ENCODE peak calls at places on chromosomes 16 and 17, in four cellular contexts. L, H, I and R are unnamed samples. For H3K4me1, the result is how much of the 10 kb centered on the place peaks cover.

GRCh38 chr16:8403978-8404738 is 186.2 kb downstream of the TMEM114 start:
- DNase-seq in L (no peak), H (no peak), I (no peak), R (no peak)

GRCh38 chr16:84841787-84842300 is 22.1 kb downstream of the CRISPLD2 start:
- DNase-seq in H (no peak), I (no peak), L (no peak), R (no peak)

GRCh38 chr16:28092721-28093382 is 29.3 kb upstream of the GSG1L start:
- DNase-seq in L (no peak), I (no peak), H (no peak), R (no peak)

GRCh38 chr16:72886366-72886974 is 161.5 kb downstream of the ZFHX3 start:
- DNase-seq in L (no peak), H (no peak), I (no peak), R (no peak)

GRCh38 chr16:83954577-83955016 is 1.6 kb downstream of the OSGIN1 start:
- DNase-seq in I (no peak), H (peak), L (peak), R (peak)

GRCh38 chr16:19410435-19411153 is 7.1 kb upstream of the TMC5 start:
- DNase-seq in H (no peak), I (no peak), L (peak), R (peak)

GRCh38 chr17:13746379-13746778 is 144.7 kb upstream of the HS3ST3A1 start:
- DNase-seq in L (no peak), I (no peak), H (no peak), R (no peak)

GRCh38 chr16:65679785-65680184 is 557.9 kb upstream of the CDH11 start:
- DNase-seq in I (no peak), L (no peak), H (no peak), R (no peak)

GRCh38 chr17:57442914-57443571 is 186.7 kb downstream of the MSI2 start:
- DNase-seq in H (no peak), L (no peak), I (no peak), R (peak)

GRCh38 chr16:27526169-27526568 is 23.5 kb downstream of the GTF3C1 start:
- DNase-seq in I (no peak), H (no peak), L (no peak), R (peak)

GRCh38 chr16:56389554-56389953 is 35.8 kb downstream of the AMFR start:
- DNase-seq in L (no peak), H (no peak), I (no peak), R (no peak)

GRCh38 chr16:56852401-56852730 is 12.6 kb upstream of the SLC12A3 start:
- DNase-seq in I (no peak), L (no peak), H (no peak), R (no peak)

GRCh38 chr16:87419971-87420370 is 27.8 kb downstream of the MAP1LC3B start:
- DNase-seq in I (no peak), H (no peak), L (no peak), R (no peak)

GRCh38 chr16:19860146-19861030 is 24.3 kb downstream of the GPRC5B start:
- DNase-seq in H (no peak), L (no peak), I (no peak), R (peak)

GRCh38 chr16:49700222-49700927 is 155.5 kb downstream of the ZNF423 start:
- DNase-seq in H (no peak), I (no peak), L (peak), R (peak)

GRCh38 chr17:77233127-77233526 is 92.4 kb downstream of the SEC14L1 start:
- DNase-seq in I (no peak), L (no peak), H (no peak), R (no peak)

GRCh38 chr16:66471696-66472393 is 44.8 kb downstream of the BEAN1 start:
- DNase-seq in I (no peak), L (no peak), H (peak), R (no peak)

GRCh38 chr17:73695035-73695738 is 50.9 kb upstream of the SDK2 start:
- DNase-seq in L (no peak), H (no peak), I (no peak), R (no peak)

GRCh38 chr16:83200005-83200779 is 573.4 kb downstream of the CDH13 start:
- DNase-seq in H (no peak), L (no peak), I (no peak), R (peak)

GRCh38 chr17:31568140-31568938 is 176.9 kb downstream of the RAB11FIP4 start:
- DNase-seq in I (no peak), L (peak), H (no peak), R (peak)

GRCh38 chr16:50495673-50496072 is 52.5 kb upstream of the NKD1 start:
- DNase-seq in I (no peak), L (no peak), H (no peak), R (no peak)

GRCh38 chr17:81664051-81664470 is 2.3 kb downstream of the OXLD1 start:
- DNase-seq in H (no peak), L (no peak), I (no peak), R (peak)

GRCh38 chr17:145671-146541 is 8.5 kb downstream of the SCGB1C2 start:
- DNase-seq in I (no peak), L (no peak), H (no peak), R (no peak)

GRCh38 chr16:2237076-2237551 is 870 bp downstream of the DNASE1L2 start:
- DNase-seq in L (no peak), H (no peak), I (no peak), R (no peak)

GRCh38 chr17:29018788-29019474 is 13.1 kb upstream of the SEZ6 start:
- DNase-seq in L (no peak), H (no peak), I (no peak), R (no peak)

GRCh38 chr16:49020436-49020835 is 261.2 kb downstream of the CBLN1 start:
- DNase-seq in H (no peak), L (no peak), I (no peak), R (no peak)

GRCh38 chr17:32386844-32387243 is 36.9 kb downstream of the ZNF207 start:
- DNase-seq in I (no peak), H (no peak), L (no peak), R (no peak)

GRCh38 chr16:68644715-68645493 is at the start of gene CDH3:
- DNase-seq in H (no peak), I (no peak), L (no peak), R (peak)

GRCh38 chr16:68645494-68646388 is 631 bp downstream of the CDH3 start:
- DNase-seq in H (no peak), L (no peak), I (no peak), R (peak)

GRCh38 chr16:68643847-68644246 is 1.3 kb upstream of the CDH3 start:
- DNase-seq in I (no peak), H (no peak), L (no peak), R (no peak)

GRCh38 chr16:68644303-68644702 is 807 bp upstream of the CDH3 start:
- DNase-seq in H (peak), L (no peak), I (no peak), R (no peak)

GRCh38 chr16:68646948-68647659 is 2.0 kb downstream of the CDH3 start:
- DNase-seq in H (no peak), L (no peak), I (no peak), R (no peak)
- H3K4me3 ChIP-seq in H (no peak), L (no peak), I (no peak), R (no peak)

GRCh38 chr16:16095646-16096045 is 127.6 kb downstream of the ABCC6 start:
- DNase-seq in L (no peak), H (no peak), I (no peak), R (no peak)

GRCh38 chr16:16090238-16090637 is 133.1 kb downstream of the ABCC6 start:
- DNase-seq in H (no peak), I (no peak), L (no peak), R (no peak)

GRCh38 chr16:16093625-16094332 is 129.5 kb downstream of the ABCC6 start:
- DNase-seq in I (no peak), L (no peak), H (no peak), R (no peak)

GRCh38 chr16:16096161-16096857 is 127.0 kb downstream of the ABCC6 start:
- DNase-seq in H (no peak), L (peak), I (no peak), R (peak)

GRCh38 chr16:16092925-16093624 is 130.2 kb downstream of the ABCC6 start:
- DNase-seq in H (no peak), L (no peak), I (no peak), R (no peak)
- H3K27ac ChIP-seq in H (no peak), L (no peak), I (no peak), R (no peak)

GRCh38 chr17:83104577-83105505 is 25.4 kb downstream of the METRNL start:
- DNase-seq in I (no peak), H (no peak), L (no peak), R (no peak)

GRCh38 chr17:83105512-83105911 is 26.1 kb downstream of the METRNL start:
- DNase-seq in I (no peak), H (no peak), L (no peak), R (no peak)

GRCh38 chr17:83103938-83104311 is 24.5 kb downstream of the METRNL start:
- DNase-seq in H (no peak), L (no peak), I (no peak), R (no peak)

GRCh38 chr17:83101805-83102480 is 22.5 kb downstream of the METRNL start:
- DNase-seq in I (no peak), L (peak), H (no peak), R (peak)

GRCh38 chr17:83103200-83103937 is 24.0 kb downstream of the METRNL start:
- DNase-seq in H (no peak), L (peak), I (no peak), R (peak)
- H3K4me1 ChIP-seq in H (under half), L (half or more), I (under half), R (under half)

DNA sequence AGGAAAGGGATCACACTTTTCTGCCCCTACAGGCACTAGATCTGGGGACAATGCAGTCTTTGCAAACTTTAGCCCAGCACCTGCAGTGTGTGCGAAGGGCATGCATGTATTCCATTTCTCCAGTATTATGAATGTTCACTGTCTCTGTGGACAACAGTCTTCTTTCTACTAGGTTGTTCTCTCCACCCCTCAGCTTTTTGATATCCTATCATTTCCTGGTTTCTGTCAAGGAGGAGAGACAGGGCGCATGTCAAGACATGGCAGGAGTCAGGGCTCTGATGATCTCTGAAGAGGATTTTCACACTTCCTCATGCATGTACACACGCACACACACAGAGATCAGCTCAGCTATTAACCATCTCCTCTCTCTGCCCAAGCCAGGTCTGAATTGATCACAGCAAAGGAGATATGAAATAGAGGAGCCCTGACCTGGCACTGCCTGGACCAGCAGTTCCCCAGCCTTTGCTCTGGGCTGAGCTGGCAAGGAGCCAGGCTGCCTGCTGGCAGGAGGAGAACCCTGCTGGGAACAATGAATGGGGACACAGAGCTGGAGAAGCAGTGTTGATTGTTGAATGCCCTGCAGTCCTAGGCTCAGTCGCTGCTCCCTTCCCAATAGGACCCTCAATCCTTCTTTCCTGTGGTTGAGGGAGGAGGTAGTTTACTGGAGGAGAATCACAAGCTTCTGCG is 2.6 kb downstream of the GPR179 start:
- DNase-seq in L (peak), H (peak), I (no peak), R (peak)
- H3K4me3 ChIP-seq in L (no peak), H (no peak), I (no peak), R (no peak)

GRCh38 chr16:81647527-81647926 is 131.6 kb upstream of the PLCG2 start:
- DNase-seq in I (no peak), H (no peak), L (no peak), R (no peak)
- H3K27ac ChIP-seq in I (no peak), H (no peak), L (no peak), R (no peak)

DNA sequence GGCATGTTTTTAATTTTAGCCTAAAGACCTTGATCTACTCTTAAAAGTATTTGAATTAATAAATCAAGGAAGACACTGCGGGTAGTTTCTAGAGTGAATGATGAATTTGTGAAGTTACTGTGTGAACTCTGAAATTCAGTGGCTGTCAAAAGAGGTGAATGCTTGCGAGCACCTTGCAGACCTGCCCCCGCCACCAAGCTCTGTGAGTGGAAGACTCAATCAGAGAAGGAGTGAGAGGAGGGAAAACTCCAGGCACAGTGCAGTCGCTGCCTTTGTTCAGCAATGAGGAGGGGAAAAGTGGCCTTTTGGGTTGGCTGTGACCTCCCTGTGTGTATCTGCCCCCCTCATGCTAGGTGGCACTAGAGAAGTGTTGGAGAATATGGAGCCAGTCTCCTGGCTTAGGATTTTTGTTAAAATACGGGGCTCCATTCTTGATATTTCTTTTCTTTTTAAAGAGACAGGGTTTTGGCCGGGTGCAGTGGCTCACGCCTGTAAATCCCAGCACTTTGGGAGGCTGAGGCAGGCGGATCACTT is 53.0 kb downstream of the LDHD start:
- DNase-seq in L (no peak), H (no peak), I (no peak), R (no peak)
- H3K4me1 ChIP-seq in L (under half), H (half or more), I (under half), R (under half)

GRCh38 chr17:75511610-75512575 is 3.4 kb downstream of the CASKIN2 start:
- DNase-seq in H (peak), L (no peak), I (no peak), R (peak)
- H3K4me3 ChIP-seq in H (no peak), L (peak), I (no peak), R (no peak)

GRCh38 chr16:89545831-89546574 is 14.5 kb upstream of the RPL13 start:
- DNase-seq in H (peak), L (no peak), I (no peak), R (no peak)

GRCh38 chr16:89544713-89545043 is 15.8 kb upstream of the RPL13 start:
- DNase-seq in L (no peak), H (no peak), I (no peak), R (no peak)

GRCh38 chr16:89541792-89542191 is 18.7 kb upstream of the RPL13 start:
- DNase-seq in L (no peak), I (no peak), H (no peak), R (no peak)

GRCh38 chr16:89545044-89545830 is 15.2 kb upstream of the RPL13 start:
- DNase-seq in I (no peak), H (peak), L (no peak), R (no peak)

GRCh38 chr16:89544113-89544512 is 16.4 kb upstream of the RPL13 start:
- DNase-seq in H (no peak), L (no peak), I (no peak), R (no peak)
- H3K27ac ChIP-seq in H (peak), L (no peak), I (no peak), R (no peak)